ENCODE peak calls at places on chromosomes 13 and 19, in nine cellular contexts. S is frontal cortex; B is NCI-H1105 treated with DMSO at 0.1 percent for 48 hours; L is neural crest cell; R is Kasumi-1; I is stimulated activated CD4-positive, alpha-beta T cell treated with anti-CD3 and anti-CD28 coated beads, Interleukin-15, amount 100 ng/mL, for 24 hours; O is activated naive CD8-positive, alpha-beta T cell treated with anti-CD3 and anti-CD28 coated beads for 36 hours; U is GM04504; Z is NK-92 treated with Interleukin-12 subunit alpha and Interleukin-12 subunit beta, amount 100 ng/mL, for 24 hours. Q is an unnamed sample.

GRCh38 chr13:103299079-103299478 is 232.9 kb upstream of the SLC10A2 start:
- DNase-seq in Z (no peak), B (no peak), S (no peak), O (no peak), U (no peak), I (no peak), L (no peak), R (no peak), Q (no peak)

GRCh38 chr13:48585456-48585840 is 52.6 kb upstream of the RCBTB2 start:
- DNase-seq in Z (no peak), O (no peak), I (no peak), L (peak; percentile 23), B (peak; percentile 37), R (no peak), U (peak; percentile 23), S (peak; percentile 27), Q (no peak)

GRCh38 chr13:45950343-45950995 is 98.9 kb upstream of the SIAH3 start:
- DNase-seq in B (no peak), Z (no peak), I (no peak), O (no peak), L (no peak), U (no peak), S (no peak), R (peak; percentile 11), Q (no peak)

GRCh38 chr13:98565726-98566577 is 11.0 kb downstream of the STK24 start:
- DNase-seq in S (no peak), U (no peak), B (no peak), Z (no peak), R (peak; percentile 64), I (no peak), O (no peak), L (no peak), Q (no peak)

GRCh38 chr19:10011974-10012373 is 1.3 kb upstream of the RDH8 start:
- DNase-seq in Z (no peak), R (no peak), S (no peak), I (no peak), U (no peak), L (no peak), O (no peak), B (no peak), Q (no peak)

GRCh38 chr19:9673912-9674668 is 810 bp downstream of the ZNF562 start:
- DNase-seq in B (no peak), R (no peak), O (peak; percentile 28), S (no peak), Z (no peak), L (no peak), U (no peak), I (peak; percentile 42), Q (no peak)

GRCh38 chr13:106464076-106464475 is 71.4 kb downstream of the EFNB2 start:
- DNase-seq in R (no peak), I (no peak), L (no peak), Z (peak; percentile 27), B (no peak), S (no peak), O (no peak), U (no peak), Q (no peak)

GRCh38 chr19:21698215-21698614 is 69.2 kb downstream of the ZNF100 start:
- DNase-seq in Z (no peak), O (no peak), L (no peak), I (no peak), U (peak; percentile 5), R (peak; percentile 38), B (no peak), S (no peak), Q (no peak)

GRCh38 chr13:80131204-80131603 is 209.7 kb downstream of the SPRY2 start:
- DNase-seq in O (no peak), R (no peak), I (no peak), S (peak; percentile 38), B (no peak), U (no peak), L (peak; percentile 63), Z (no peak), Q (peak; percentile 66)

GRCh38 chr13:101202590-101202989 is 213.7 kb downstream of the NALCN start:
- DNase-seq in O (no peak), Z (no peak), R (no peak), U (no peak), S (no peak), B (no peak), I (no peak), L (no peak), Q (no peak)

GRCh38 chr19:45574526-45574925 is 10.1 kb downstream of the OPA3 start:
- DNase-seq in U (no peak), S (no peak), L (no peak), R (no peak), Z (no peak), O (no peak), B (no peak), I (no peak), Q (no peak)

GRCh38 chr19:4933528-4933927 is 24.2 kb downstream of the UHRF1 start:
- DNase-seq in Z (no peak), L (no peak), I (no peak), B (no peak), U (no peak), O (no peak), R (no peak), S (no peak), Q (no peak)

GRCh38 chr19:30752876-30753275 is 380.7 kb downstream of the ZNF536 start:
- DNase-seq in O (no peak), U (no peak), L (no peak), Z (no peak), B (no peak), I (no peak), R (no peak), S (no peak), Q (peak; percentile 12)

GRCh38 chr19:50720181-50720920 is 749 bp upstream of the SHANK1 start:
- DNase-seq in R (no peak), Z (no peak), O (no peak), U (no peak), L (no peak), I (no peak), B (no peak), S (no peak), Q (no peak)

GRCh38 chr19:42095142-42095813 is 19.3 kb downstream of the ZNF574 start:
- DNase-seq in S (no peak), B (no peak), U (no peak), Z (no peak), O (no peak), L (no peak), I (no peak), R (no peak), Q (no peak)

GRCh38 chr13:51818276-51818675 is 14.3 kb upstream of the DHRS12 start:
- DNase-seq in U (no peak), O (no peak), L (no peak), I (no peak), Z (no peak), B (no peak), S (no peak), R (no peak), Q (no peak)

GRCh38 chr19:19276851-19277250 is 3.8 kb upstream of the TM6SF2 start:
- DNase-seq in R (no peak), O (no peak), S (no peak), I (no peak), Z (no peak), L (no peak), B (no peak), U (no peak), Q (no peak)

GRCh38 chr19:16829822-16830289 is 658 bp downstream of the SIN3B start:
- DNase-seq in O (no peak), B (no peak), Z (no peak), U (no peak), R (no peak), L (no peak), I (no peak), S (no peak), Q (no peak)

GRCh38 chr19:48511800-48512503 is at the start of gene LMTK3:
- DNase-seq in S (peak; percentile 96), L (no peak), U (no peak), R (peak; percentile 16), O (peak; percentile 79), I (peak; percentile 84), B (peak; percentile 87), Z (no peak), Q (peak; percentile 72)

GRCh38 chr19:18170714-18171255 is 2.8 kb upstream of the IFI30 start:
- DNase-seq in O (no peak), L (no peak), B (no peak), S (no peak), Z (no peak), I (no peak), R (no peak), U (no peak), Q (no peak)

GRCh38 chr19:43331435-43332010 is 22.0 kb upstream of the CD177 start:
- DNase-seq in Z (no peak), O (no peak), B (no peak), I (no peak), U (no peak), S (no peak), L (no peak), R (no peak), Q (no peak)

GRCh38 chr19:58400638-58400915 is 5.1 kb downstream of the RNF225 start:
- DNase-seq in L (no peak), S (no peak), I (no peak), U (no peak), O (no peak), B (no peak), Z (no peak), R (no peak), Q (no peak)

Q was measured in ecto neural progenitor cell.